ENCODE peak calls at places on chromosomes 7 and 10, in four cellular contexts. F, P, K and C are unnamed samples.

GRCh38 chr7:139714163-139714901 is 63.5 kb downstream of the HIPK2 start:
- DNase-seq in F (no peak), P (no peak), K (peak), C (no peak)

GRCh38 chr10:72336259-72337038 is 18.3 kb downstream of the DNAJB12 start:
- DNase-seq in F (peak), P (no peak), K (no peak), C (peak)

GRCh38 chr7:103075337-103075918 is 488 bp downstream of the ARMC10 start:
- DNase-seq in F (peak), P (peak), K (peak), C (peak)

GRCh38 chr10:33529234-33529633 is 194.8 kb upstream of the NRP1 start:
- DNase-seq in F (no peak), P (no peak), K (no peak), C (no peak)

GRCh38 chr10:102154466-102155116 is 2.4 kb downstream of the NOLC1 start:
- DNase-seq in F (no peak), P (no peak), K (no peak), C (no peak)

GRCh38 chr10:12067336-12067735 is 1.4 kb upstream of the DHTKD1 start:
- DNase-seq in F (no peak), P (no peak), K (no peak), C (no peak)

GRCh38 chr7:116511552-116512523 is 12.3 kb downstream of the CAV2 start:
- DNase-seq in F (no peak), P (no peak), K (no peak), C (no peak)

GRCh38 chr10:129105266-129105665 is 361.8 kb upstream of the MGMT start:
- DNase-seq in F (no peak), P (no peak), K (no peak), C (no peak)